ENCODE peak calls at places on chromosomes 11 and 22, in nine cellular contexts. A is lower leg skin; Z is HCT116; M is stimulated activated CD4-positive, alpha-beta T cell treated with anti-CD3 and anti-CD28 coated beads, Interleukin-15, amount 100 ng/mL, for 1 hour; P is endothelial cell; K is memory B cell; E is PC-3; L is hypothalamus; R is LNCaP clone FGC. D is an unnamed sample.
A peak's percentile ranks its signal among the peaks of the same experiment; 100 is the strongest.

GRCh38 chr11:46369458-46370152 is 11.9 kb upstream of the MDK start:
- DNase-seq in A (no peak), M (no peak), R (no peak), P (peak; percentile 71), E (peak; percentile 66), L (no peak), Z (peak; percentile 48), K (no peak), D (peak; percentile 51)

GRCh38 chr11:94068764-94069163 is 47.6 kb downstream of the HEPHL1 start:
- DNase-seq in M (no peak), A (no peak), R (no peak), K (no peak), E (peak; percentile 55), Z (no peak), P (no peak), L (no peak), D (no peak)

GRCh38 chr11:57903441-57904123 is 120.1 kb upstream of the OR9Q1 start:
- DNase-seq in K (no peak), Z (peak; percentile 74), E (peak; percentile 85), L (no peak), R (no peak), M (no peak), P (no peak), A (peak; percentile 89), D (no peak)

GRCh38 chr11:95849087-95849825 is 59.0 kb downstream of the CEP57 start:
- DNase-seq in K (no peak), M (no peak), P (peak; percentile 53), L (peak; percentile 1), A (peak; percentile 84), R (peak; percentile 52), Z (peak; percentile 32), E (peak; percentile 88), D (no peak)

GRCh38 chr22:16601437-16602223 is 9.0 kb upstream of the CCT8L2 start:
- DNase-seq in L (no peak), A (no peak), R (no peak), K (no peak), E (no peak), M (no peak), Z (no peak), P (no peak), D (no peak)

GRCh38 chr11:44312876-44313275 is 2.9 kb upstream of the ALX4 start:
- DNase-seq in Z (no peak), R (no peak), K (no peak), P (no peak), L (no peak), E (no peak), A (no peak), M (no peak), D (no peak)

GRCh38 chr22:32544953-32545558 is 70.4 kb downstream of the FBXO7 start:
- DNase-seq in M (no peak), P (no peak), R (no peak), Z (no peak), K (no peak), E (no peak), A (peak; percentile 36), L (no peak), D (no peak)

GRCh38 chr22:40463017-40463631 is 92.7 kb downstream of the SGSM3 start:
- DNase-seq in Z (no peak), R (no peak), K (peak; percentile 27), E (no peak), A (no peak), P (no peak), M (peak; percentile 7), L (no peak), D (peak; percentile 24)

GRCh38 chr22:49358041-49358440 is 469.6 kb downstream of the BRD1 start:
- DNase-seq in R (no peak), A (peak; percentile 74), K (no peak), L (no peak), P (no peak), E (no peak), M (no peak), Z (no peak), D (no peak)

GRCh38 chr11:130740819-130741218 is 175.5 kb downstream of the SNX19 start:
- DNase-seq in M (no peak), R (no peak), E (no peak), K (no peak), Z (no peak), A (no peak), L (no peak), P (no peak), D (no peak)

GRCh38 chr11:1870326-1870696 is 17.4 kb downstream of the LSP1 start:
- DNase-seq in Z (no peak), K (no peak), L (no peak), E (no peak), R (no peak), P (no peak), M (no peak), A (no peak), D (no peak)

GRCh38 chr22:23565288-23565941 is 14.7 kb downstream of the IGLL1 start:
- DNase-seq in K (no peak), E (no peak), P (no peak), M (no peak), A (no peak), R (no peak), L (no peak), Z (peak; percentile 4), D (no peak)

GRCh38 chr11:59556883-59557205 is 45.5 kb downstream of the OR4D9 start:
- DNase-seq in P (no peak), A (no peak), R (no peak), E (peak; percentile 23), L (no peak), M (no peak), Z (no peak), K (no peak), D (no peak)